ENCODE peak calls at places on chromosomes 5 and 9, in nine cellular contexts. H is uterus; B is CD8-positive, alpha-beta T cell; O is esophagus muscularis mucosa; A is psoas muscle; T is body of pancreas; R is IMR-90; X is spleen; P is dorsolateral prefrontal cortex. Y is an unnamed sample.

GRCh38 chr9:21677834-21678233 is 124.6 kb upstream of the MTAP start:
- DNase-seq in H (no peak), B (no peak), O (no peak), A (no peak), T (no peak), R (peak; percentile 94), X (no peak), P (no peak), Y (peak; percentile 97)

GRCh38 chr9:4654538-4654937 is 7.6 kb upstream of the PLPP6 start:
- DNase-seq in H (no peak), B (no peak), O (no peak), A (no peak), T (no peak), R (no peak), X (no peak), P (no peak), Y (no peak)

GRCh38 chr5:14739538-14739937 is 75.0 kb downstream of the OTULIN start:
- DNase-seq in H (no peak), B (no peak), O (no peak), A (no peak), T (no peak), R (peak; percentile 61), X (no peak), P (no peak), Y (no peak)

GRCh38 chr9:135526730-135527571 is 5.7 kb downstream of the LCN1 start:
- DNase-seq in H (no peak), B (no peak), O (no peak), A (no peak), T (no peak), R (no peak), X (no peak), P (no peak), Y (no peak)

GRCh38 chr9:128116104-128117083 is 11.1 kb downstream of the PTGES2 start:
- DNase-seq in H (peak; percentile 18), B (no peak), O (no peak), A (peak; percentile 13), T (no peak), R (no peak), X (peak; percentile 70), P (no peak), Y (no peak)

GRCh38 chr5:142253938-142254895 is 70.6 kb downstream of the SPRY4 start:
- DNase-seq in H (no peak), B (no peak), O (no peak), A (no peak), T (no peak), R (peak; percentile 47), X (no peak), P (no peak), Y (no peak)

GRCh38 chr9:137294684-137295312 is 7.3 kb downstream of the NRARP start:
- DNase-seq in H (no peak), B (no peak), O (no peak), A (no peak), T (peak; percentile 39), R (peak; percentile 27), X (no peak), P (no peak), Y (no peak)

GRCh38 chr9:120904999-120905793 is 21.4 kb downstream of the TRAF1 start:
- DNase-seq in H (no peak), B (no peak), O (no peak), A (no peak), T (no peak), R (no peak), X (no peak), P (no peak), Y (no peak)

GRCh38 chr9:135090081-135090480 is 2.6 kb downstream of the OLFM1 start:
- DNase-seq in H (no peak), B (no peak), O (no peak), A (no peak), T (no peak), R (no peak), X (no peak), P (no peak), Y (no peak)

GRCh38 chr9:91060520-91061343 is 259.1 kb downstream of the SYK start:
- DNase-seq in H (peak; percentile 69), B (no peak), O (peak; percentile 92), A (peak; percentile 42), T (peak; percentile 56), R (peak; percentile 99), X (no peak), P (no peak), Y (peak; percentile 87)

GRCh38 chr5:79613571-79613970 is 1.3 kb downstream of the TENT2 start:
- DNase-seq in H (no peak), B (no peak), O (no peak), A (no peak), T (no peak), R (no peak), X (no peak), P (no peak), Y (no peak)
- H3K27ac ChIP-seq in H (peak overlapping the region; percentile 84), B (no peak overlapping the region), O (peak overlapping the region; percentile 92), A (peak overlapping the region; percentile 95), T (no peak overlapping the region), R (no peak overlapping the region), X (peak overlapping the region; percentile 95), P (no peak overlapping the region), Y (peak overlapping the region; percentile 85)

GRCh38 chr9:81591791-81592190 is 97.6 kb downstream of the TLE1 start:
- DNase-seq in H (no peak), B (no peak), O (no peak), A (no peak), T (no peak), R (no peak), X (no peak), P (no peak), Y (no peak)

GRCh38 chr9:81590688-81591087 is 98.7 kb downstream of the TLE1 start:
- DNase-seq in H (no peak), B (no peak), O (no peak), A (no peak), T (no peak), R (no peak), X (no peak), P (no peak), Y (no peak)

GRCh38 chr9:81594415-81594814 is 94.9 kb downstream of the TLE1 start:
- DNase-seq in H (no peak), B (no peak), O (no peak), A (no peak), T (no peak), R (no peak), X (no peak), P (no peak), Y (no peak)

GRCh38 chr9:81589819-81590218 is 99.5 kb downstream of the TLE1 start:
- DNase-seq in H (no peak), B (no peak), O (no peak), A (no peak), T (no peak), R (no peak), X (no peak), P (no peak), Y (no peak)

DNA sequence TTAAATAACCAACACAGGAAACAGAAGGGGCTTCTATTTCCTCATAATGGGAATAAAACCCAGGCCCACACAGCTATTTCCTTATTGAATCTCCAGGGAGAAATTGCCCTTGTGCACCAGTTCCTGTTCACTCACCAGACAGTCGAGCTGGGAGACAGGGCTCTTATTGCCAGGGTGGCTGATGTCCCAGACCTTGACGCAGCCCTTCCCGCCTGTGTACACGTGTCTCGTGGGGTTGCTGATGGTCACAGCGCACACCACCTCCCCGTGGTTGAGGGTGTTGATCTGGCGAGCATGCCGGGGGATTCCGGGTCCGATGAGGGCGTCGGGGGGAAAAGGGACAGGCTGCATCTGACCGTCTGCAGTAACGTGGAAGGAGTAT is 96.5 kb downstream of the TLE1 start:
- DNase-seq in H (no peak), B (no peak), O (no peak), A (peak; percentile 43), T (peak; percentile 25), R (no peak), X (peak; percentile 86), P (peak; percentile 17), Y (no peak)
- H3K27ac ChIP-seq in H (no peak overlapping the region), B (no peak overlapping the region), O (peak overlapping the region; percentile 54), A (no peak overlapping the region), T (no peak overlapping the region), R (no peak overlapping the region), X (peak overlapping the region; percentile 40), P (no peak overlapping the region), Y (no peak overlapping the region)

GRCh38 chr5:33322632-33323031 is 118.1 kb upstream of the TARS1 start:
- DNase-seq in H (no peak), B (no peak), O (no peak), A (no peak), T (no peak), R (no peak), X (no peak), P (no peak), Y (no peak)

GRCh38 chr5:33319151-33319550 is 121.6 kb upstream of the TARS1 start:
- DNase-seq in H (no peak), B (no peak), O (no peak), A (no peak), T (no peak), R (no peak), X (no peak), P (no peak), Y (no peak)

GRCh38 chr5:33319841-33320240 is 120.9 kb upstream of the TARS1 start:
- DNase-seq in H (no peak), B (no peak), O (no peak), A (no peak), T (no peak), R (no peak), X (no peak), P (no peak), Y (no peak)

GRCh38 chr5:33317271-33317670 is 123.5 kb upstream of the TARS1 start:
- DNase-seq in H (no peak), B (no peak), O (no peak), A (no peak), T (no peak), R (peak; percentile 52), X (no peak), P (no peak), Y (no peak)

DNA sequence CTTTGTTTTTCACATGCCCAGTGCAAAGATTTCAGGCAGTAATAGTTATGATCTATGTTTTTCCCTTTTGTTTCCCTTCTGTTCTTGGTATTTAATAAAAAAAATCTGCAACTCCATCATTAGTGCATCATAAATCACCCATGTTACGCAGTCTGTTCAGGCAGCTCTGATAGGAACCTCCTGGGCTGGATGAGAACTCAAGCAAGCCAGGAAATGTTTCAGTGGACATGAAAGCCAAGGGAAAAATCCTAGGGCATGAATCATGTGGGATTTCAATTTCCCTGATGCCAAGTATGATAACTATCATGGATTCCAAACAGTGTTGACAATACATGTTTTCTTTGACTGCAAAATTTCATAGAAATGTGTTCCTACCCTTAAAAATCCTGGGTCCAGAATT is 119.7 kb upstream of the TARS1 start:
- DNase-seq in H (peak; percentile 51), B (no peak), O (no peak), A (no peak), T (peak; percentile 8), R (peak; percentile 98), X (no peak), P (no peak), Y (peak; percentile 70)
- H3K27ac ChIP-seq in H (peak overlapping the region; percentile 72), B (no peak overlapping the region), O (peak overlapping the region; percentile 71), A (no peak overlapping the region), T (no peak overlapping the region), R (peak overlapping the region; percentile 56), X (no peak overlapping the region), P (no peak overlapping the region), Y (peak overlapping the region; percentile 67)

GRCh38 chr9:69871143-69871834 is 50.7 kb downstream of the CFAP95 start:
- DNase-seq in H (no peak), B (no peak), O (no peak), A (no peak), T (no peak), R (no peak), X (no peak), P (no peak), Y (no peak)

GRCh38 chr9:69865986-69866385 is 45.4 kb downstream of the CFAP95 start:
- DNase-seq in H (no peak), B (no peak), O (no peak), A (no peak), T (no peak), R (peak; percentile 80), X (no peak), P (no peak), Y (no peak)

GRCh38 chr9:69867081-69867814 is 46.6 kb downstream of the CFAP95 start:
- DNase-seq in H (no peak), B (no peak), O (no peak), A (no peak), T (no peak), R (no peak), X (no peak), P (no peak), Y (no peak)
- H3K27ac ChIP-seq in H (no peak overlapping the region), B (no peak overlapping the region), O (no peak overlapping the region), A (no peak overlapping the region), T (no peak overlapping the region), R (no peak overlapping the region), X (no peak overlapping the region), P (no peak overlapping the region), Y (no peak overlapping the region)

Y was measured in epithelial cell of prostate.